ENCODE peak calls at places on chromosomes 11 and 22, in six cellular contexts. Y, X, E, D, B and A are unnamed samples. For H3K4me1, the result is how much of the 10 kb centered on the place peaks cover.

GRCh38 chr11:15720460-15720859 is 605.7 kb downstream of the INSC start:
- DNase-seq in Y (no peak), X (no peak), E (no peak), D (no peak), B (no peak), A (no peak)

GRCh38 chr11:16933756-16934603 is 80.2 kb downstream of the PLEKHA7 start:
- DNase-seq in Y (no peak), X (no peak), E (no peak), D (no peak), B (no peak), A (no peak)

GRCh38 chr22:22465094-22465602 is 43.4 kb downstream of the ZNF280B start:
- DNase-seq in Y (no peak), X (no peak), E (no peak), D (no peak), B (no peak), A (no peak)

GRCh38 chr22:20962491-20962945 is 4.5 kb upstream of the AIFM3 start:
- DNase-seq in Y (no peak), X (no peak), E (no peak), D (no peak), B (no peak), A (peak)

GRCh38 chr11:61963016-61963281 is 4.5 kb downstream of the FTH1 start:
- DNase-seq in Y (no peak), X (no peak), E (no peak), D (peak), B (no peak), A (peak)

GRCh38 chr11:129374993-129375721 is 491 bp upstream of the BARX2 start:
- DNase-seq in Y (peak), X (no peak), E (no peak), D (peak), B (peak), A (peak)

GRCh38 chr11:114738954-114739353 is 60.6 kb downstream of the NXPE2 start:
- DNase-seq in Y (peak), X (no peak), E (no peak), D (peak), B (peak), A (peak)

GRCh38 chr11:128937480-128937879 is 5.2 kb downstream of the TP53AIP1 start:
- DNase-seq in Y (no peak), X (no peak), E (no peak), D (no peak), B (no peak), A (no peak)

GRCh38 chr22:27377901-27378300 is 423.7 kb downstream of the MN1 start:
- DNase-seq in Y (peak), X (peak), E (peak), D (peak), B (no peak), A (peak)

GRCh38 chr11:128448981-128449713 is 138.2 kb downstream of the ETS1 start:
- DNase-seq in Y (no peak), X (no peak), E (no peak), D (no peak), B (no peak), A (no peak)

GRCh38 chr11:108235633-108236032 is 12.8 kb downstream of the ATM start:
- DNase-seq in Y (no peak), X (no peak), E (no peak), D (no peak), B (no peak), A (no peak)

GRCh38 chr11:75320046-75320618 is 31.3 kb downstream of the ARRB1 start:
- DNase-seq in Y (no peak), X (no peak), E (no peak), D (no peak), B (no peak), A (no peak)

GRCh38 chr22:17264321-17265052 is 45.3 kb upstream of the ADA2 start:
- DNase-seq in Y (no peak), X (no peak), E (no peak), D (no peak), B (no peak), A (no peak)

GRCh38 chr22:29219881-29220670 is 14.4 kb downstream of the EMID1 start:
- DNase-seq in Y (no peak), X (no peak), E (no peak), D (no peak), B (no peak), A (no peak)

GRCh38 chr11:44969853-44970252 is 19.2 kb upstream of the TP53I11 start:
- DNase-seq in Y (no peak), X (no peak), E (no peak), D (no peak), B (no peak), A (no peak)

GRCh38 chr11:33920838-33921613 is 29.1 kb upstream of the LMO2 start:
- DNase-seq in Y (no peak), X (no peak), E (no peak), D (no peak), B (no peak), A (no peak)

GRCh38 chr11:67384851-67385366 is 6.9 kb upstream of the RAD9A start:
- DNase-seq in Y (no peak), X (no peak), E (no peak), D (no peak), B (peak), A (no peak)

GRCh38 chr11:105780781-105781525 is 171.1 kb downstream of the GRIA4 start:
- DNase-seq in Y (no peak), X (no peak), E (no peak), D (no peak), B (no peak), A (no peak)

GRCh38 chr22:33893486-33893885 is 26.8 kb downstream of the LARGE1 start:
- DNase-seq in Y (no peak), X (no peak), E (no peak), D (no peak), B (no peak), A (no peak)

GRCh38 chr22:27474112-27474571 is 327.4 kb downstream of the MN1 start:
- DNase-seq in Y (no peak), X (no peak), E (no peak), D (no peak), B (peak), A (no peak)

GRCh38 chr11:35494966-35495365 is 30.4 kb downstream of the PAMR1 start:
- DNase-seq in Y (no peak), X (no peak), E (no peak), D (no peak), B (no peak), A (no peak)

GRCh38 chr11:46912526-46913150 is 5.7 kb downstream of the LRP4 start:
- DNase-seq in Y (no peak), X (no peak), E (no peak), D (no peak), B (no peak), A (no peak)

GRCh38 chr11:2509481-2510001 is 64.7 kb downstream of the KCNQ1 start:
- DNase-seq in Y (no peak), X (no peak), E (peak), D (peak), B (no peak), A (no peak)

GRCh38 chr11:105991888-105992287 is 30.2 kb downstream of the MSANTD4 start:
- DNase-seq in Y (no peak), X (no peak), E (no peak), D (no peak), B (no peak), A (no peak)

GRCh38 chr22:37145415-37146385 is 4.0 kb downstream of the IL2RB start:
- DNase-seq in Y (no peak), X (no peak), E (peak), D (peak), B (peak), A (no peak)

GRCh38 chr11:116830184-116830912 is 641 bp downstream of the APOC3 start:
- DNase-seq in Y (no peak), X (no peak), E (peak), D (no peak), B (no peak), A (no peak)

GRCh38 chr11:35343033-35343598 is 76.2 kb downstream of the SLC1A2 start:
- DNase-seq in Y (no peak), X (no peak), E (no peak), D (no peak), B (no peak), A (no peak)

GRCh38 chr22:48588881-48589450 is 1238.7 kb downstream of the BRD1 start:
- DNase-seq in Y (no peak), X (no peak), E (no peak), D (no peak), B (no peak), A (no peak)

DNA sequence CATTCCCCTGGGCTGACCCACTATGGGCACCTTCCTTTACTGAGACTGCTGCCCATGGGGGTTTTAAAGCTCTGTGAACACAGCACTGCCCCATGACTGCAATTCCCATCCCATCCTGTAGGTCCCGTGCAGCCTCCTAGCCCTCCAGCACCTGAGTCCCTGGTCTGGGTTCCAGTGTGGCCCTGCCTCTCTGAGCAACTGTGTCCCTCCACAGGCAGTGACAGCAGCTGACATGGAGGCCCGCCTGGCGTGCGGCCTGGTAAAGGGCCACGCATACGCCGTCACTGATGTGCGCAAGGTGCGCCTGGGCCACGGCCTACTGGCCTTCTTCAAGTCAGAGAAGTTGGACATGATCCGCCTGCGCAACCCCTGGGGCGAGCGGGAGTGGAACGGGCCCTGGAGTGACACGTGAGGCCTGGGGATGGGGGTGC is 12.6 kb downstream of the OMP start:
- DNase-seq in Y (no peak), X (no peak), E (no peak), D (no peak), B (no peak), A (no peak)
- TF ChIP-seq CTCF in Y (no peak), X (no peak), E (no peak), D (no peak), B (peak), A (no peak)

GRCh38 chr11:65885231-65885630 is 3.0 kb downstream of the FIBP start:
- DNase-seq in Y (no peak), X (no peak), E (no peak), D (peak), B (no peak), A (no peak)

GRCh38 chr11:65887723-65888162 is 528 bp downstream of the FIBP start:
- DNase-seq in Y (no peak), X (no peak), E (no peak), D (no peak), B (peak), A (no peak)

GRCh38 chr11:65888163-65888814 is at the start of gene FIBP:
- DNase-seq in Y (peak), X (peak), E (peak), D (peak), B (peak), A (peak)

GRCh38 chr11:65885808-65886536 is 2.3 kb downstream of the FIBP start:
- DNase-seq in Y (no peak), X (no peak), E (no peak), D (peak), B (no peak), A (no peak)

GRCh38 chr11:65887026-65887722 is 1.1 kb downstream of the FIBP start:
- DNase-seq in Y (no peak), X (no peak), E (no peak), D (peak), B (no peak), A (no peak)
- H3K4me1 ChIP-seq in Y (under half), X (half or more), E (under half), D (under half), B (under half), A (under half)

DNA sequence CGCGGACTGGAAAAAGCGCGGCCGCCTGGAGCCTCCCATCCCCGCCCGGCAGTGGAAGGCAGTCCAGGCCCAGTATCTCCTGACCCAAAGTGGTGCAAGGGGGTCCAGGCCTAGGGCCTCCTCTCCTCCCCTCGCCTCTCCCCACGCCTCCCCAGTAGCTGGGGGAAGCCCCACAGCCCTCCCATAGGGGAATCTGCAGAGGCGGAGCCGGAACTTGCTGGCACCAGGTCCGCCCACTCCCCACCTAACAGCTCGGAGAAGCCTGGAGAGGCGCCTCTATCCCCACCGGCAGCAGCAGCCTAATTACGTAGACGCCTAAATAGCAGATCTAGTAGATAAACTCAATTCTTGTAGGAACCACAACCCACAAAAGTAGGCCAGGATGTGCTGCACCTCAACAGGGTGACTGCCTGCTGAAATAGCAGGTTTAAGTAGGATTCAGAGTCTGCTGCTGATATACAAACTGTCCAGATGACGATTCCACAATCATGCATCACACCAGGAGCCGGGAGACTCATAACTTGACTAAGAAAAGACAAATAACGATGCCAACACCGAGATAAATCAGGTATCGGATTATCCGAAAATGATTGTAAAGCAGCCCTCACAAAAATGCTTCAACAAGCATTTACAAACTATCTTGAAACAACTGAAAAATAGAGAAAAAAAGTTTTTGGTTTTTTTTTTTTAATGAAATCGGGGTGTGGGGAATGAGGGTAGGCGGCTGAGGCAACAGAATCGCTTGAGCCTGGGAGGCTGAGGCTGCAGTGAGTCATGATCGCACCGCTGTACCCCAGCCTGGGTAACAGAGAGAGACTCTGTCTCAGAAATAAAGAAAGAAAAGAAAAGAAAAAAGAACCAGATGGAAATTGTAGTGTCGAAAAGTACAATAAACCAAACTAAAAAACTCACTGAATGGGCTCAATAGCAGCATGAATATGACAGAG is 11.4 kb upstream of the BRD1 start:
- DNase-seq in Y (peak), X (no peak), E (no peak), D (peak), B (peak), A (peak)
- H3K4me3 ChIP-seq in Y (no peak), X (no peak), E (no peak), D (no peak), B (no peak), A (no peak)

GRCh38 chr11:134098566-134099184 is 29.8 kb downstream of the JAM3 start:
- DNase-seq in Y (no peak), X (no peak), E (no peak), D (no peak), B (peak), A (no peak)
- TF ChIP-seq CTCF in Y (peak), X (peak), E (peak), D (no peak), B (no peak), A (no peak)

DNA sequence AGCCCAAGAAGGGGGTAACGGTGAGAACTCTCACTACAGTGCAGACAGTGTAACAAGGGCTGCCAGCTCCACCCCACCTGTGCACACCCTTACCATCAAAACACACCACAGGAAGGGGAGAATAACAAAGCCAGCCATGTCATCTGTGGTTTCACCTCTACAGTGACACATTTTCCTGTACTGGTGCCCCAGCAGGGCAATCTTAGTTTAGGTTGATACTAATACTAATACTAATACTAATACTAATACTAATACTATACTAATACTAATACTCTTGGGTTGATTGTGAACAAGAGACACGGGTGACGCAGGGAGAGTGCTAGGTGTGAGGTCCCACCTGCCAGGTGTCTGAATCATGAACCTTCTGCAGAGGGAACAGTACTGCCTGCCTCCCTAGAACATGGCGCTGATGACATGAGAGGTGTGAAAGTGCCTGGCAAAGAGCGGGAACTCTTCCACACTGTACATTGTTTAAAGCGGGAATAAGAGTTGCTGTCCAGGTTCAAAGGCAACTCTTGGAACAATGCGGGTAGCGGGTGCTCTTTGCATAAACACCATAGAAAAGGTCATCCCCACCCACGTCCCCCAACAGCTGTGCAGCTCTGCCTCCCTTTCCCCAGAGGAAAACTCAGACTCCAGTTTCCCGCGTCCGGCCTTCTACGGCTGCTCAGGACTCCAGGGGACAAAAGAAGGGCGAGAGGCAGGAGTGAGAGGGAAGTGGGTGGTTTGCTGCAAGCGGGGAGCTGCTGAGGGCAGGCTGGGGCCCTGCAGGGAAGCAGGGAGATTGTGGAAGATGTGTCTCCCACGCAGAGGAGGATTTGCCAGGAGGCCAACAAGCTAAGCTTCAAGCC is 25.0 kb upstream of the TMPRSS4 start:
- DNase-seq in Y (no peak), X (peak), E (peak), D (peak), B (no peak), A (no peak)
- H3K4me1 ChIP-seq in Y (under half), X (under half), E (under half), D (under half), B (under half), A (under half)